ENCODE peak calls at places on chromosome 9, in seven cellular contexts. V is CD8-positive, alpha-beta T cell; S is kidney; I is breast epithelium; P is dorsolateral prefrontal cortex; M is neural progenitor cell; F is IMR-90. E is an unnamed sample.

GRCh38 chr9:25742241-25742640 is 64.0 kb upstream of the TUSC1 start:
- DNase-seq in V (no peak), S (no peak), I (no peak), P (no peak), M (peak; percentile 22), F (no peak), E (no peak)

GRCh38 chr9:121764371-121764730 is 112.9 kb downstream of the DAB2IP start:
- DNase-seq in V (no peak), S (peak; percentile 59), I (no peak), P (no peak), M (no peak), F (no peak), E (no peak)

GRCh38 chr9:15018238-15018637 is 108.0 kb upstream of the FREM1 start:
- DNase-seq in V (no peak), S (no peak), I (no peak), P (no peak), M (no peak), F (no peak), E (no peak)

GRCh38 chr9:82488702-82489578 is 500.4 kb downstream of the SPATA31D1 start:
- DNase-seq in V (no peak), S (no peak), I (peak; percentile 60), P (no peak), M (no peak), F (peak; percentile 88), E (no peak)

GRCh38 chr9:137441289-137441934 is at the start of gene ENTPD8:
- DNase-seq in V (no peak), S (peak; percentile 87), I (no peak), P (no peak), M (peak; percentile 87), F (no peak), E (no peak)

GRCh38 chr9:31259824-31260223 is 1124.6 kb upstream of the ACO1 start:
- DNase-seq in V (no peak), S (no peak), I (no peak), P (no peak), M (peak; percentile 32), F (no peak), E (no peak)

GRCh38 chr9:127463891-127464290 is 12.6 kb downstream of the LRSAM1 start:
- DNase-seq in V (no peak), S (no peak), I (no peak), P (no peak), M (no peak), F (peak; percentile 76), E (no peak)

GRCh38 chr9:109993250-109993978 is 213.4 kb downstream of the PALM2AKAP2 start:
- DNase-seq in V (no peak), S (no peak), I (no peak), P (no peak), M (no peak), F (no peak), E (no peak)

GRCh38 chr9:98730914-98731313 is 22.2 kb upstream of the GABBR2 start:
- DNase-seq in V (no peak), S (no peak), I (no peak), P (no peak), M (no peak), F (no peak), E (no peak)

GRCh38 chr9:32587901-32588300 is 14.9 kb upstream of the NDUFB6 start:
- DNase-seq in V (no peak), S (no peak), I (no peak), P (no peak), M (no peak), F (peak; percentile 43), E (no peak)

GRCh38 chr9:70588999-70589398 is 174.5 kb upstream of the KLF9 start:
- DNase-seq in V (no peak), S (no peak), I (no peak), P (no peak), M (no peak), F (no peak), E (no peak)

GRCh38 chr9:32992596-32993238 is 8.7 kb downstream of the APTX start:
- DNase-seq in V (no peak), S (no peak), I (no peak), P (no peak), M (no peak), F (peak; percentile 28), E (no peak)

GRCh38 chr9:125878241-125878640 is 131.1 kb downstream of the PBX3 start:
- DNase-seq in V (no peak), S (no peak), I (no peak), P (no peak), M (no peak), F (no peak), E (no peak)

GRCh38 chr9:131393622-131394463 is at the start of gene PRRC2B:
- DNase-seq in V (peak; percentile 83), S (peak; percentile 96), I (peak; percentile 70), P (peak; percentile 55), M (peak; percentile 97), F (peak; percentile 62), E (peak; percentile 31)

GRCh38 chr9:118992813-118993747 is 376.2 kb downstream of the BRINP1 start:
- DNase-seq in V (no peak), S (no peak), I (no peak), P (no peak), M (peak; percentile 7), F (no peak), E (no peak)

GRCh38 chr9:112493738-112494137 is 7.1 kb downstream of the KIAA1958 start:
- DNase-seq in V (no peak), S (no peak), I (no peak), P (no peak), M (no peak), F (no peak), E (no peak)

GRCh38 chr9:13513710-13514444 is 234.4 kb upstream of the MPDZ start:
- DNase-seq in V (no peak), S (no peak), I (peak; percentile 47), P (no peak), M (peak; percentile 81), F (no peak), E (no peak)

GRCh38 chr9:119793272-119793671 is 424.0 kb upstream of the BRINP1 start:
- DNase-seq in V (no peak), S (no peak), I (no peak), P (peak; percentile 31), M (no peak), F (no peak), E (no peak)

GRCh38 chr9:35812025-35812602 is at the start of gene SPAG8:
- DNase-seq in V (peak; percentile 89), S (peak; percentile 98), I (peak; percentile 96), P (peak; percentile 98), M (peak; percentile 96), F (peak; percentile 96), E (peak; percentile 83)

GRCh38 chr9:137301086-137301947 is 754 bp downstream of the NRARP start:
- DNase-seq in V (no peak), S (peak; percentile 85), I (no peak), P (no peak), M (peak; percentile 91), F (peak; percentile 39), E (no peak)

GRCh38 chr9:68472119-68472518 is 68.6 kb downstream of the TMEM252 start:
- DNase-seq in V (no peak), S (no peak), I (no peak), P (no peak), M (no peak), F (peak; percentile 19), E (no peak)
- H3K27ac ChIP-seq in V (no peak overlapping the region), S (no peak overlapping the region), I (no peak overlapping the region), P (no peak overlapping the region), M (no peak overlapping the region), F (no peak overlapping the region), E (no peak overlapping the region)

GRCh38 chr9:114261987-114262386 is 60.9 kb upstream of the ORM1 start:
- DNase-seq in V (no peak), S (no peak), I (no peak), P (no peak), M (no peak), F (no peak), E (no peak)

GRCh38 chr9:114266969-114267368 is 55.9 kb upstream of the ORM1 start:
- DNase-seq in V (no peak), S (no peak), I (no peak), P (peak; percentile 45), M (no peak), F (peak; percentile 68), E (no peak)

GRCh38 chr9:114264806-114265550 is 57.9 kb upstream of the ORM1 start:
- DNase-seq in V (no peak), S (no peak), I (no peak), P (no peak), M (no peak), F (no peak), E (no peak)

GRCh38 chr9:114261026-114261425 is 61.9 kb upstream of the ORM1 start:
- DNase-seq in V (no peak), S (no peak), I (no peak), P (no peak), M (no peak), F (no peak), E (no peak)

DNA sequence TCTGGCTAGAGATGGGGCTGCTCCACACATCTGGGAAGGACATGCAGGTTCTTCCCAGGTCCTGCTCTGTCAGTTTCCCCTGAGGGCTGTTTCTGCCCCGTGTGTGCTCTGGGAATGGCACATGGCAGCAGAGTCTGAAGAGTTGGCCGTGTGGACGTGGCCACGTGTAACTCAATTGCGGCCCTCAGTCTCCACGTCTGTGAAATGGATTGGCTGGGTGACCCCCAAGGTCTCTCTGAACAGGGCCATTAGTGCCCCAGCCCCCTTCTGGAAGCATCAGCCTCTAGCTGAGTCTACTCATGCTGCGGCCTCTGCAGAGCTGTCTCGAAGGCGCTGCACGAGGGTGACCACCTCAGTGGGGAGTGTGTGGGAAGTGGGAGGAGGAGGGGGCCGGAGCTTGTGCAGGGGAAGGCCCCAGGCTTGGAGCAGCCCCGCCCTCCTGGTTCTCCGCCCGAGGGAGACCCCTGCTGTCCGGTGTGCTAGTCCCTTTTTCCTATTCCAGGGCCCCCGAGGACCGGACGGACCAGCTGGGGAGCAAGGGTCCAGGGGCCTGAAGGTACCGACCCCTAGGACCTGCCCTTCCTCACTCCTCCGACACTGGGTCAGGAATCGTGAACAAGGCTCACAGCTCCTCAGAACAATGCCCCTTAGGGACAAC is 58.9 kb upstream of the ORM1 start:
- DNase-seq in V (no peak), S (no peak), I (no peak), P (no peak), M (peak; percentile 79), F (no peak), E (no peak)
- TF ChIP-seq CTCF in V (no peak), S (no peak), I (no peak), P (peak; percentile 46), M (peak; percentile 57), F (peak; percentile 34), E (peak; percentile 24)

GRCh38 chr9:89771205-89771604 is 166.4 kb downstream of the GADD45G start:
- DNase-seq in V (no peak), S (no peak), I (no peak), P (no peak), M (no peak), F (no peak), E (no peak)
- H3K27ac ChIP-seq in V (no peak overlapping the region), S (no peak overlapping the region), I (no peak overlapping the region), P (no peak overlapping the region), M (no peak overlapping the region), F (no peak overlapping the region), E (no peak overlapping the region)

DNA sequence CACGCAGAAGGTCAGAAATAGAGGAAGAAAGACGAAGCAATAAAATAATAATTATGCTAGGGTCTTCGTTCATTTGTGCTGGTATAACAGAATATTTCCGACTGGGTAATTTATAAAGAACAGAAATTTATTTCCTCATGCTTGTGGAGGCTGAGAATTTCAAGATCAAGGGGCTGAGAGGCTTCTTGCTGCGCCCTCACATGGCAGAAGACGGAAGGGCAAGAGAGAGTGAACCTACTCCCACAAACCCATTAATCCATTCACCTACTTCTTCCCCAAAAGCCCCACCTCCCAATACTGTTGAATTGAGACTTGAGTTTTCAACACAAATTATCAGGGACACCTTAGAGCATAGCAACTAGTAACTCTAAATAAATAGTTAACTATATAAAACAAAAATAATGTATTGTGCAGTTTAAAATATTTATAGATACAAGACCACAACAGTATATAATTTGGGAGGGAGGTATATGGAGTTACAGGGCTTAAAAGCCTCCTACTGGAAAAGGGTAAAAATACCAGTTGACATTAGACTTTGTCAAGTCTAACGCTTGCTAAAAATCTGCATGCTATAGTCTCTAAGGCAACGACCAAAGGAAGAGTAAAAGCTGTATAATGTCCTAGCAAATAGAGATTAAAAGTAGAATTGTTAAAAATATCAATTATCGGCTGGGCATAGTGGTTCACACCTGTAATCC is 40.3 kb upstream of the NAA35 start:
- DNase-seq in V (peak; percentile 5), S (no peak), I (no peak), P (no peak), M (peak; percentile 45), F (peak; percentile 36), E (no peak)
- TF ChIP-seq CTCF in V (peak; percentile 57), S (peak; percentile 22), I (no peak), P (peak; percentile 22), M (peak; percentile 69), F (peak; percentile 52), E (no peak)